ENCODE peak calls at places on chromosomes 12 and 14, in five cellular contexts. J is tibial artery, P is astrocyte of the spinal cord, O is GM23338, D is mesothelial cell of epicardium. W is an unnamed sample.

GRCh38 chr12:116146386-116146785 is 131.1 kb downstream of the MED13L start:
- DNase-seq in J (no peak), P (no peak), O (no peak), D (no peak), W (no peak)

GRCh38 chr12:89244536-89244935 is 107.8 kb downstream of the DUSP6 start:
- DNase-seq in J (no peak), P (no peak), O (no peak), D (no peak), W (no peak)

GRCh38 chr12:90298289-90298948 is 589.8 kb upstream of the ATP2B1 start:
- DNase-seq in J (no peak), P (no peak), O (no peak), D (no peak), W (no peak)

GRCh38 chr12:115680967-115681366 is 596.5 kb downstream of the MED13L start:
- DNase-seq in J (no peak), P (no peak), O (no peak), D (no peak), W (no peak)

GRCh38 chr14:105836160-105836559 is 309.8 kb downstream of the TMEM121 start:
- DNase-seq in J (no peak), P (no peak), O (no peak), D (no peak), W (no peak)

GRCh38 chr14:69471916-69472315 is 12.6 kb upstream of the PLEKHD1 start:
- DNase-seq in J (no peak), P (no peak), O (no peak), D (no peak), W (no peak)

GRCh38 chr12:102511575-102511974 is 31.2 kb upstream of the IGF1 start:
- DNase-seq in J (no peak), P (no peak), O (no peak), D (no peak), W (no peak)

GRCh38 chr12:108473400-108474055 is 41.5 kb upstream of the FICD start:
- DNase-seq in J (no peak), P (no peak), O (no peak), D (no peak), W (no peak)

GRCh38 chr12:33156042-33156441 is 259.5 kb upstream of the PKP2 start:
- DNase-seq in J (no peak), P (no peak), O (no peak), D (no peak), W (no peak)

GRCh38 chr12:108145011-108145410 is 15.9 kb downstream of the WSCD2 start:
- DNase-seq in J (no peak), P (no peak), O (peak), D (no peak), W (no peak)

GRCh38 chr14:20732950-20733650 is 12.6 kb upstream of the EDDM3A start:
- DNase-seq in J (peak), P (no peak), O (no peak), D (no peak), W (no peak)

GRCh38 chr12:127966331-127966730 is 300.6 kb upstream of the TMEM132C start:
- DNase-seq in J (no peak), P (no peak), O (no peak), D (no peak), W (no peak)

GRCh38 chr12:2550470-2551090 is 244.2 kb upstream of the FKBP4 start:
- DNase-seq in J (no peak), P (no peak), O (no peak), D (peak), W (no peak)

GRCh38 chr12:2551097-2551496 is 243.7 kb upstream of the FKBP4 start:
- DNase-seq in J (no peak), P (no peak), O (no peak), D (no peak), W (no peak)

GRCh38 chr12:2551514-2551913 is 243.3 kb upstream of the FKBP4 start:
- DNase-seq in J (no peak), P (no peak), O (no peak), D (no peak), W (peak)

GRCh38 chr12:2547273-2548044 is 247.3 kb upstream of the FKBP4 start:
- DNase-seq in J (peak), P (no peak), O (no peak), D (no peak), W (no peak)

DNA sequence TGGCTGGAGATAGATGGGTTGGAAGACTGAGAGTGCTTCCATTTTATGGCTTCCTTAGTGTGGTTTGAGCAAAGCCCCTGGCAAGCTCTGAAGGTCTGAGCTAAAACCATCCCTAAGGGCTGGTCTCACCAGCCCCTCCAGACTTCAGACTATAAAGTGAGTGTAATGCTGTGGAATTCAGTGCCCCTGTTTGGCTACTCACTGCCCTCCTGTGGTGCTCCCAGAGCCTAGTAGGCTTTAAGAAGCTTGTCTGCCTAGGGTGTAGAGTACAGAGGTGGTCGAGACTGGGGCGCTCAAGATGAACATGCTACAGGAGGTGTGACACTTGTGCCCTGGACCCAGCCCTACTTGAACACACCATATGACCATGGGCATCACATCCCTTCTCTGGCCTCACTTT is 246.7 kb upstream of the FKBP4 start:
- DNase-seq in J (no peak), P (no peak), O (no peak), D (no peak), W (no peak)
- TF ChIP-seq CTCF in J (no peak), P (no peak), O (no peak), D (no peak), W (no peak)

GRCh38 chr14:65411656-65412188 is 808 bp upstream of the FUT8 start:
- DNase-seq in J (peak), P (peak), O (peak), D (peak), W (peak)

GRCh38 chr14:65413739-65414045 is 1.2 kb downstream of the FUT8 start:
- DNase-seq in J (no peak), P (no peak), O (no peak), D (no peak), W (no peak)

GRCh38 chr14:65410640-65411039 is 1.9 kb upstream of the FUT8 start:
- DNase-seq in J (no peak), P (no peak), O (no peak), D (no peak), W (no peak)

GRCh38 chr14:65412881-65413738 is 580 bp downstream of the FUT8 start:
- DNase-seq in J (peak), P (peak), O (peak), D (no peak), W (peak)

DNA sequence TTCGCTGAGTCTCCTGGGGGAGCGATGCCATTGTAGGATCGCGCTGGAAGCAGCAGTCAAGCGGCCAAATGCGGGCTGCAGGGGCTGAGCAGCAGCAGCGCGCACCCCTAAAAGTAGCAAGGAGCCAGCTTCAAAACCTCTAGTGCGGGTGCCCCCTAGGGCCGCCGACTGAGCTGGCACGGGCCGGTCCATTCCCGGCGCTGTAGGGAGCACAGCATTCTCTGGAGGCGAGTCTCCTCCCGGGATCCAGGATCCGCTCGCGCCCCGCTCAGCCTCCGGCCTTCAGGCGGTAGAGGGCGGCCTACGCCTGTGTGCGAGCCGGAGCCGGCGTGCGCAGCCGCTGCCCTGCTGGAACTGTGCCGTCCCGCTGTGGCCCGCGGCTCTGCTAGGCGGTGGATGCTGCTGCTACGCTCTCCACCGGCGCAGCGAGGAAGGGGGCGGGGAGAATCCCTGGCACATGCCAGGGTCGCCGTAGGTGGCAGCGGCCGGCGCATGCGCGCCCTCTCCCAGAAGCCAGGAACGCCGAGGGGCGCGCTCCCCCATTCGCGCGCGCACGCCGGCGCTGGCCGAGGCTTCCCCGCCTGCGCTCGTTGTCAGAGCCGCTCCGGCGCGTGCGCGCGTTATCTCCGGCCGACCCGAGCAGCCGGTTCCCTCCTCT is at the start of gene FUT8:
- DNase-seq in J (peak), P (peak), O (peak), D (peak), W (peak)
- TF ChIP-seq CTCF in J (peak), P (peak), O (no peak), D (peak), W (peak)

DNA sequence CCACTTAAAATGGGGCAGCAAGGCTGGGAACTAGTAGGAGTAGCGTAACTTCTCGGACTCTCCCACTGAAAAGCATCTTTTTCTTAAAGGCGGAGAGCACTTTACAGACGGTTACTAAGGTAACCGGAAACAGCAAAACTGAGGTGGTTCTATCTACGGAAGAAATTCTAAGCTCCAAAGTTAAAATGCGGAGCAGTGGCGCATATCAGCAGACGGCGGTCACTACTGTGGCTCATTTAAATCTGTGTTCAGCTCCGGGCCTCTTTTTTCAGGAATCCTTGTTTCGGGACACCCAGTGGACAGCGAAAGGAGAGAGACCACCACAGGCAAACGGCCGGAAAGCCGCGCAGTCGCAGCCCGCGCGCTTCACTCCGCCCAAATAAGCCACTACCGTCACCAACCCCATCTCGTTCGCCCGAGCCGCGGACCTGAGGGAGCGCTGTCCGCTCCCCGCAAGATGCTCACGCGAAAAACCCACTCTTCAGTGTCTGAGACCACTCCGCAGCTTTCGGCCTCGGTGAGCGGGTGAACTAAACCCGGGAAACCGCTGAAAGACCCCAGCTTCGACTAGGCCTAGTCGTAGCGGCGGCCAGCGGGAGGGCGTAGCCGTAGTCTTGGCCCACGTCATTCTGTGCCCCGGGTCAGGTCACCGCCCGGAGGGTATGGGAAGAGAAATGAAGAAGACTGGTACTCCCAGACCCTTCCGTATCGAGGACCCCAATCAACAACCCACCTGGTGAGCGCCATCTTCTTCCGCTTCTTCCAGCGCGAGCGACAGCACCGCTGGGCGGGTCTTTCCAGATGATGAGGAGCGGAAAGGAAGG is at the start of gene SNW1:
- DNase-seq in J (peak), P (peak), O (peak), D (peak), W (peak)
- TF ChIP-seq CTCF in J (no peak), P (no peak), O (no peak), D (no peak), W (no peak)

GRCh38 chr14:35879654-35880249 is 53.6 kb downstream of the BRMS1L start:
- DNase-seq in J (no peak), P (peak), O (peak), D (no peak), W (no peak)
- TF ChIP-seq CTCF in J (peak), P (peak), O (peak), D (no peak), W (peak)

GRCh38 chr14:71399057-71399487 is 491.8 kb downstream of the PCNX1 start:
- DNase-seq in J (no peak), P (no peak), O (no peak), D (no peak), W (no peak)
- TF ChIP-seq CTCF in J (no peak), P (no peak), O (no peak), D (no peak), W (no peak)

GRCh38 chr14:102996941-102997340 is 60.4 kb downstream of the CDC42BPB start:
- DNase-seq in J (no peak), P (no peak), O (no peak), D (no peak), W (no peak)

GRCh38 chr14:103000291-103000921 is 56.9 kb downstream of the CDC42BPB start:
- DNase-seq in J (no peak), P (no peak), O (no peak), D (no peak), W (no peak)

GRCh38 chr14:102999227-102999895 is 58.0 kb downstream of the CDC42BPB start:
- DNase-seq in J (no peak), P (peak), O (no peak), D (no peak), W (no peak)

GRCh38 chr14:103001226-103001625 is 56.1 kb downstream of the CDC42BPB start:
- DNase-seq in J (no peak), P (no peak), O (no peak), D (no peak), W (no peak)

GRCh38 chr14:102998393-102998792 is 59.0 kb downstream of the CDC42BPB start:
- DNase-seq in J (no peak), P (peak), O (no peak), D (no peak), W (no peak)
- TF ChIP-seq CTCF in J (no peak), P (peak), O (no peak), D (no peak), W (no peak)

GRCh38 chr14:77023001-77023996 is 5.2 kb downstream of the IRF2BPL start:
- DNase-seq in J (peak), P (peak), O (peak), D (no peak), W (no peak)
- TF ChIP-seq CTCF in J (peak), P (peak), O (peak), D (no peak), W (peak)

GRCh38 chr14:73729556-73730265 is 15.5 kb upstream of the PNMA1 start:
- DNase-seq in J (no peak), P (no peak), O (no peak), D (no peak), W (no peak)

GRCh38 chr14:73728106-73729014 is 14.2 kb upstream of the PNMA1 start:
- DNase-seq in J (peak), P (peak), O (peak), D (peak), W (peak)

GRCh38 chr14:73732006-73732405 is 17.8 kb upstream of the PNMA1 start:
- DNase-seq in J (no peak), P (no peak), O (no peak), D (no peak), W (no peak)

GRCh38 chr14:73729015-73729330 is 14.8 kb upstream of the PNMA1 start:
- DNase-seq in J (no peak), P (no peak), O (no peak), D (no peak), W (no peak)

GRCh38 chr14:73731111-73731510 is 16.9 kb upstream of the PNMA1 start:
- DNase-seq in J (no peak), P (no peak), O (no peak), D (no peak), W (peak)
- TF ChIP-seq CTCF in J (no peak), P (no peak), O (no peak), D (no peak), W (no peak)

DNA sequence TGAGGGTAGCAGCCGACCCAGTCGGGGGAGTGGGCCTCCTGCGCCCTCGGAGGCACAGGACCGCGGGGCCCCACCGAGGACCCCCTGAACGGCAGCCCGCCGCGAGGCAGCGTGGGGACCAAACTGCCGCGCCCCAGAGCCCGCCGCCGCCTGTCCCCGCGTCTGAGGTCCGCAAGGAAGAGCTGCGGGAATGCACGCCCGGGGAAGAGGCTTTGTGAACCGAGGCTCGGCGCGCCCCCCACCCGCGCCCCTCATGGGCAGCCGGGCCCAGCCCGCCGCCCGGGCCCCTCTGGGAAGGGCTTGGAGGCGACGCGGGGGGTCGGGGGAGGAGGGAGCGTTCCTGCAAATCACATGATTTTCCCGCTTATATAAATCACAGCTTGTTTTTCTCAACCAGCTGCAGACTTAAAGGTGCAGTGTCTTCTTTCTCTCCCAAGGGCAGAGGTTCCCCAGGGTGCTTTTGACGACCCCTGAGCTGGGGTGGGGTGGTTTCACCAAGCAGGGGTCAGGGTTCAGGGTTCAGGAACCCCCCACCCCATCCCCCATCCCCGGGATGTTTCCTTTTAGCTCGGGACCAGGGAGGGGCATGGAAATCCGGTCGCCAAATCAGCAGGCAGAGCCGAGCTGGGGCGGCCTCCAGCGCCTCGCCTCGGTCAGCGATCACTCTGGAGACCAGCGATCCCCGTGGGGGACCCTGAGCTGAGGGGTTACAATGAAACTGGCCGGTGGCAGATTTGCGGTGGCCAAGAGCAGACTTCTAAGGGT is 44.7 kb upstream of the ATP23 start:
- DNase-seq in J (peak), P (peak), O (peak), D (peak), W (peak)
- TF ChIP-seq CTCF in J (no peak), P (peak), O (peak), D (no peak), W (no peak)